ENCODE peak calls at places on chromosomes 1 and 21, in six cellular contexts. D is GM12878, W is GM12892, I is K562, A is H1, V is HepG2. Y is an unnamed sample.

GRCh38 chr1:30782361-30783243 is 25.0 kb upstream of the LAPTM5 start:
- DNase-seq in V (peak), W (peak), A (peak), D (no peak), I (peak), Y (peak)

GRCh38 chr1:215290018-215290417 is 207.5 kb downstream of the KCNK2 start:
- DNase-seq in W (no peak), V (no peak), A (no peak), D (no peak), I (no peak), Y (no peak)

GRCh38 chr1:17596651-17597509 is 57.4 kb downstream of the ARHGEF10L start:
- DNase-seq in I (no peak), W (no peak), A (no peak), D (no peak), V (no peak), Y (no peak)

GRCh38 chr1:1157914-1158710 is 15.6 kb upstream of the TTLL10 start:
- DNase-seq in D (no peak), A (no peak), V (peak), W (peak), I (peak), Y (peak)

GRCh38 chr1:114707604-114708003 is 9.0 kb downstream of the NRAS start:
- DNase-seq in A (no peak), D (no peak), I (no peak), V (no peak), W (no peak), Y (no peak)

GRCh38 chr1:61388586-61388985 is 306.2 kb downstream of the NFIA start:
- DNase-seq in V (no peak), D (no peak), W (no peak), I (no peak), A (no peak), Y (no peak)

GRCh38 chr21:44785620-44786344 is 15.8 kb downstream of the UBE2G2 start:
- DNase-seq in V (no peak), I (no peak), A (no peak), D (no peak), W (no peak), Y (no peak)

GRCh38 chr1:219020846-219021245 is 152.8 kb upstream of the LYPLAL1 start:
- DNase-seq in A (no peak), I (no peak), V (no peak), W (no peak), D (no peak), Y (no peak)

GRCh38 chr1:30759718-30760281 is 2.2 kb upstream of the LAPTM5 start:
- DNase-seq in A (no peak), I (no peak), V (no peak), D (no peak), W (no peak), Y (no peak)

GRCh38 chr1:167510880-167511279 is 7.4 kb downstream of the CD247 start:
- DNase-seq in A (no peak), D (no peak), W (no peak), V (no peak), I (peak), Y (no peak)

GRCh38 chr1:8263806-8264205 is 54.1 kb upstream of the SLC45A1 start:
- DNase-seq in I (no peak), W (no peak), V (no peak), A (no peak), D (no peak), Y (no peak)

GRCh38 chr1:19758227-19758830 is 41.4 kb downstream of the TMCO4 start:
- DNase-seq in A (no peak), D (no peak), I (no peak), V (no peak), W (no peak), Y (no peak)
- TF ChIP-seq TAF1 in A (no peak), D (no peak), I (no peak), V (no peak), W (no peak), Y (no peak)

DNA sequence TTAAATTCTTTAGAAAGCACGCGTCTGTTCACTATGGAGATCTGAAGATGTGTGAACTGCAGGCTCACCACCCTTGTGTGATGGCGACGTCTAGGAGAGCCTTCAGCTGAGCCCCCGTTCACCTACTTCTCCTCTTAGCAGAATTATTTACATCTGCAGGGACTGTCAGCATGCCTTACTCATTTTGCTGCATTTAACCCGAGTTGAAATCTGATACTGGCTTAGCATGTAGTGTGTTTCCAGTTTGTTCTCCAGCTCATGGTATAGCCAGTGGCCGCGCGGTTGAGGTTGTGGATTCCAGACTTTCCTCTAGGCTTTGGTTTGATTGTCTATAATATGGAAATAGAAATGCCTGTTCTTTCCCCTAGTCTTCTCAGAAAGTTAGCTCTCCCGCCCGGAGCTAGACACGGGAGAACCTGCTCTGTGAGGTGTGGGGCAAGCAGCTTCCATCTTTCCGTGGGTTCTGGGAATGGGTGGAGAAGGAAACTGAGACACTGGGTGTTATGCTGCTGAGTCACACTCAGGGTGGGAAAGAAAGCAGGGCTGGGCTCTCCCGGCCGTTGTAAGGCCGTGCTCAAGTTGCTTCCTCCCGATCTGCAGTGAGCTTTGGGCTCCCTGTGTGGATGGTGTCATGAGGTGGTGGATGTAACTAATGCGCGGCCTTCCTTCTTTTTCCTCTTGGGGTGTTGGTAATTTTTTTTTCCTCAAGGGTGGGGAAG is 206.8 kb upstream of the TMEM51 start:
- DNase-seq in I (no peak), D (no peak), W (no peak), V (no peak), A (no peak), Y (no peak)
- TF ChIP-seq POLR2A in I (no peak), D (no peak), W (no peak), V (no peak), A (no peak), Y (no peak)

GRCh38 chr1:55813619-55814018 is 598.5 kb upstream of the USP24 start:
- DNase-seq in I (no peak), D (no peak), A (no peak), V (peak), W (no peak), Y (no peak)
- TF ChIP-seq POLR2AphosphoS5 in I (no peak), D (no peak), A (no peak), V (no peak), W (no peak), Y (no peak)

DNA sequence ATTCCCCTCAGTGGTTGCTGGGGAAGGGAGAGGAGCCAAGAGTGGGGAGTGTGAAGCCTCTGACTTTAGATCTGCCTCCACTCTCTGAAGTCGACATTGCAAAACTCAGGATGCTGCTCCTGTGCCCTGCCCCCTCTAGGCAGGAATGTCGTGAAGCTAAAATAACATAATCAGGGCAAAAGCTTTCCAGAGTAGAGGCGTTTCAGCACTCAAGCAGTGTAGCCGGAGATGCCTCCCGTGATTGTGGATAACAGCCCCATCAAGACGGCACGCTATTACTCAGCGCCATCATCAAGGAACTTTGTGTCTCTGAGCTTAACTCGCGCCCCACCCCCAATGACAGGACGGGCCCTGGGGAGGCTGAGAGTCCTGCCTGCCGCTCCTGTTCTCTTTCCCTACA is 60.0 kb downstream of the FBXO2 start:
- DNase-seq in A (no peak), V (peak), D (no peak), W (no peak), I (no peak), Y (no peak)
- TF ChIP-seq TAF1 in A (peak), V (no peak), D (no peak), W (no peak), I (no peak), Y (no peak)

GRCh38 chr1:10398734-10399486 is at the start of gene PGD:
- DNase-seq in V (peak), D (peak), A (peak), W (peak), I (peak), Y (peak)
- TF ChIP-seq POLR2A in V (peak), D (peak), A (peak), W (peak), I (peak), Y (peak)

DNA sequence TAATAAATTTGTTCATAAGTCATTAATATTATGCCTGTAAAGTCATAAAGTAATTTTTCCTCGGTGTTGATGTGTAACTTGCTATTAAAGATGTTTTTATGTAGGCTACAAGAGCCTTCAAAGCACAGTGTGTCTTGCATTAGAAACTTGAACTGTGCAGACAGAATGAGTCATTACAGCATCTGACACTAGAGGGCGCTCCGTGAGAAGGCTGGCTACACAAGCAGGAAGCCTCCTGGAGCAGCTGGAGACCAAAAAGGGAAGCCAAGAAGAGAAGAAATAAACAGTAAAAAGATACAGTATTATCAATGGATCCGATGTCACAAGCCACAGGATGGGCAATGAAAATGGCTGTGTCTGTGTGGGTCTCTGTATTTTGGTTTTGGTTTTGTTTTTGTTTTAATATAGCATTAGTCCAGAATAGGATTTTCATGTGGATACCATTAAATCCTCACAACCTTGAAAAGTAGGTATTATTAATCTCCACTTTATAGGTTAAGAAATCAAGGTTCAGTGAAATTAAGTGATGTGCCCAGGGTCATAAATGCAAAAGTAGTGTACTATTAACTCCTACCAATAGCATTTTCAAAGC is 16.1 kb upstream of the LRRC8D start:
- DNase-seq in D (peak), I (peak), W (peak), V (peak), A (peak), Y (no peak)
- TF ChIP-seq POLR2AphosphoS5 in D (no peak), I (no peak), W (no peak), V (no peak), A (no peak), Y (no peak)

Y was measured in GM12891.